ENCODE peak calls at places on chromosome 2, in six cellular contexts. One of them, this sample, is unnamed.

GRCh38 chr2:190819835-190820234 is 60.8 kb upstream of the GLS start:
- DNase-seq in tibial artery: no peak
- DNase-seq in heart right ventricle: no peak
- DNase-seq in HFF-Myc: peak
- DNase-seq in neural progenitor cell: no peak
- DNase-seq in right atrium auricular region: no peak
- DNase-seq in this sample: peak

GRCh38 chr2:101699939-101700442 is 2.5 kb downstream of the MAP4K4 start:
- DNase-seq in tibial artery: no peak
- DNase-seq in heart right ventricle: no peak
- DNase-seq in HFF-Myc: no peak
- DNase-seq in neural progenitor cell: no peak
- DNase-seq in right atrium auricular region: no peak
- DNase-seq in this sample: peak

GRCh38 chr2:38676681-38677080 is 10.8 kb downstream of the GALM start:
- DNase-seq in tibial artery: no peak
- DNase-seq in heart right ventricle: no peak
- DNase-seq in HFF-Myc: no peak
- DNase-seq in neural progenitor cell: no peak
- DNase-seq in right atrium auricular region: no peak
- DNase-seq in this sample: no peak

GRCh38 chr2:143841935-143842334 is 678.0 kb downstream of the ZEB2 start:
- DNase-seq in tibial artery: no peak
- DNase-seq in heart right ventricle: no peak
- DNase-seq in HFF-Myc: no peak
- DNase-seq in neural progenitor cell: peak
- DNase-seq in right atrium auricular region: no peak
- DNase-seq in this sample: no peak

GRCh38 chr2:202778217-202778616 is 93.3 kb downstream of the ICA1L start:
- DNase-seq in tibial artery: no peak
- DNase-seq in heart right ventricle: no peak
- DNase-seq in HFF-Myc: no peak
- DNase-seq in neural progenitor cell: no peak
- DNase-seq in right atrium auricular region: no peak
- DNase-seq in this sample: no peak

GRCh38 chr2:218962859-218963492 is 3.5 kb downstream of the CDK5R2 start:
- DNase-seq in tibial artery: peak
- DNase-seq in heart right ventricle: peak
- DNase-seq in HFF-Myc: peak
- DNase-seq in neural progenitor cell: peak
- DNase-seq in right atrium auricular region: no peak
- DNase-seq in this sample: peak

GRCh38 chr2:65198737-65199136 is 28.9 kb upstream of the ACTR2 start:
- DNase-seq in tibial artery: no peak
- DNase-seq in heart right ventricle: no peak
- DNase-seq in HFF-Myc: no peak
- DNase-seq in neural progenitor cell: no peak
- DNase-seq in right atrium auricular region: no peak
- DNase-seq in this sample: no peak

GRCh38 chr2:102932521-102932920 is 170.7 kb downstream of the TMEM182 start:
- DNase-seq in tibial artery: no peak
- DNase-seq in heart right ventricle: no peak
- DNase-seq in HFF-Myc: no peak
- DNase-seq in neural progenitor cell: peak
- DNase-seq in right atrium auricular region: no peak
- DNase-seq in this sample: no peak

GRCh38 chr2:68196120-68196716 is 38.5 kb downstream of the PNO1 start:
- DNase-seq in tibial artery: peak
- DNase-seq in heart right ventricle: no peak
- DNase-seq in HFF-Myc: no peak
- DNase-seq in neural progenitor cell: peak
- DNase-seq in right atrium auricular region: no peak
- DNase-seq in this sample: peak

GRCh38 chr2:237045449-237045848 is 40.2 kb upstream of the COPS8 start:
- DNase-seq in tibial artery: no peak
- DNase-seq in heart right ventricle: no peak
- DNase-seq in HFF-Myc: no peak
- DNase-seq in neural progenitor cell: no peak
- DNase-seq in right atrium auricular region: no peak
- DNase-seq in this sample: peak

GRCh38 chr2:232400244-232401015 is 6.2 kb upstream of the ALPG start:
- DNase-seq in tibial artery: no peak
- DNase-seq in heart right ventricle: no peak
- DNase-seq in HFF-Myc: no peak
- DNase-seq in neural progenitor cell: no peak
- DNase-seq in right atrium auricular region: no peak
- DNase-seq in this sample: no peak

GRCh38 chr2:234880551-234881211 is 71.1 kb upstream of the SH3BP4 start:
- DNase-seq in tibial artery: no peak
- DNase-seq in heart right ventricle: no peak
- DNase-seq in HFF-Myc: peak
- DNase-seq in neural progenitor cell: no peak
- DNase-seq in right atrium auricular region: no peak
- DNase-seq in this sample: peak

GRCh38 chr2:239262484-239263230 is 138.2 kb downstream of the HDAC4 start:
- DNase-seq in tibial artery: no peak
- DNase-seq in heart right ventricle: no peak
- DNase-seq in HFF-Myc: no peak
- DNase-seq in neural progenitor cell: no peak
- DNase-seq in right atrium auricular region: no peak
- DNase-seq in this sample: no peak

GRCh38 chr2:146818122-146818521 is 1026.7 kb upstream of the ACVR2A start:
- DNase-seq in tibial artery: no peak
- DNase-seq in heart right ventricle: no peak
- DNase-seq in HFF-Myc: no peak
- DNase-seq in neural progenitor cell: no peak
- DNase-seq in right atrium auricular region: no peak
- DNase-seq in this sample: no peak

GRCh38 chr2:8659092-8659734 is 22.6 kb upstream of the ID2 start:
- DNase-seq in tibial artery: peak
- DNase-seq in heart right ventricle: no peak
- DNase-seq in HFF-Myc: no peak
- DNase-seq in neural progenitor cell: no peak
- DNase-seq in right atrium auricular region: peak
- DNase-seq in this sample: no peak

GRCh38 chr2:224142397-224143312 is 103.6 kb upstream of the SERPINE2 start:
- DNase-seq in tibial artery: no peak
- DNase-seq in heart right ventricle: no peak
- DNase-seq in HFF-Myc: no peak
- DNase-seq in neural progenitor cell: no peak
- DNase-seq in right atrium auricular region: no peak
- DNase-seq in this sample: peak

GRCh38 chr2:109032229-109032800 is 43.3 kb upstream of the EDAR start:
- DNase-seq in tibial artery: no peak
- DNase-seq in heart right ventricle: no peak
- DNase-seq in HFF-Myc: no peak
- DNase-seq in neural progenitor cell: no peak
- DNase-seq in right atrium auricular region: no peak
- DNase-seq in this sample: no peak
- H3K4me3 ChIP-seq in tibial artery: peak
- H3K4me3 ChIP-seq in heart right ventricle: peak
- H3K4me3 ChIP-seq in HFF-Myc: no peak
- H3K4me3 ChIP-seq in neural progenitor cell: peak
- H3K4me3 ChIP-seq in right atrium auricular region: peak
- H3K4me3 ChIP-seq in this sample: peak

GRCh38 chr2:105393373-105394055 is 5.3 kb downstream of the FHL2 start:
- DNase-seq in tibial artery: no peak
- DNase-seq in heart right ventricle: no peak
- DNase-seq in HFF-Myc: no peak
- DNase-seq in neural progenitor cell: no peak
- DNase-seq in right atrium auricular region: peak
- DNase-seq in this sample: peak

GRCh38 chr2:105396254-105397024 is 2.4 kb downstream of the FHL2 start:
- DNase-seq in tibial artery: peak
- DNase-seq in heart right ventricle: no peak
- DNase-seq in HFF-Myc: peak
- DNase-seq in neural progenitor cell: no peak
- DNase-seq in right atrium auricular region: peak
- DNase-seq in this sample: peak

GRCh38 chr2:105397025-105397722 is 1.7 kb downstream of the FHL2 start:
- DNase-seq in tibial artery: no peak
- DNase-seq in heart right ventricle: no peak
- DNase-seq in HFF-Myc: no peak
- DNase-seq in neural progenitor cell: no peak
- DNase-seq in right atrium auricular region: peak
- DNase-seq in this sample: peak

GRCh38 chr2:105394951-105395611 is 3.8 kb downstream of the FHL2 start:
- DNase-seq in tibial artery: no peak
- DNase-seq in heart right ventricle: no peak
- DNase-seq in HFF-Myc: no peak
- DNase-seq in neural progenitor cell: no peak
- DNase-seq in right atrium auricular region: peak
- DNase-seq in this sample: peak

GRCh38 chr2:105395691-105396090 is 3.2 kb downstream of the FHL2 start:
- DNase-seq in tibial artery: no peak
- DNase-seq in heart right ventricle: no peak
- DNase-seq in HFF-Myc: no peak
- DNase-seq in neural progenitor cell: no peak
- DNase-seq in right atrium auricular region: peak
- DNase-seq in this sample: no peak
- H3K4me3 ChIP-seq in tibial artery: no peak
- H3K4me3 ChIP-seq in heart right ventricle: no peak
- H3K4me3 ChIP-seq in HFF-Myc: peak
- H3K4me3 ChIP-seq in neural progenitor cell: no peak
- H3K4me3 ChIP-seq in right atrium auricular region: no peak
- H3K4me3 ChIP-seq in this sample: peak

DNA sequence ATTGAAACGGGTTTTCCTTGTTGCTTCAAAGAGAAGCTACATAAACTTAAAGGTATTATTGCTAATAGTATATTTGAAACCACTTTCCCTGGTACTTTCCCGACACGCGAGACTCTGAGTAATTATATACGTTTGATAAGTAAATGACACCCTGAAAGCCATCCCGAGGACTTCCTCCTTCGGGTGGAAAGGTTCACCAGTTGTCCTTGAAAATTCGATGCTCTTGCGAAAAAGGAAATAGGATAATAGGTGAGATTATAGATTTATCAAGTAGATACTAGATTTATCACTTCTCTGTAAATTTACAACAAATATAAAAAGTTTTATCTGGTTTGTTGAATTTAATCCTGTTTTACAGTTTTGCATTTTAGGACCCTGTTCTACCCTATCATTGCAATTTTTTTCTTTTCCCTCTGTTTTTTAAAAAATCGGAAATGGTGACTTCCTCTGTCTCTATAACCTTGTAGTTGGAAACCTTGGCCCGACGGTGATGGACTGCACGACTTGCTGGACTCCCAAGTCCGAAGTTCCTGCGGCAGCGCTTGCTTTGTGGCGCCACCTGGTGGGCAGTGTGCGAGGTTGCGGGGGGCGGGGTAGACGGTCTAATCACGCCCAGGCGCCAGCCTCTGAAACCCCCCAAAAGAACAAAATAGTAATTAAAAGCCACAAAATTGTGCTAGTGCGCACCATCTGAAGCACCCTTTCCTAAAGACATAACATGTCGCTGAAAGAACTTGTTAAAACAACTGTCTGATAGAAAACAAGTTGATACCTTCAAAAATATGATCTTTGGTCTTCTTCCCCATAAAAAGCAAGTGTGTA is 982 bp upstream of the DLX2 start:
- DNase-seq in tibial artery: peak
- DNase-seq in heart right ventricle: peak
- DNase-seq in HFF-Myc: no peak
- DNase-seq in neural progenitor cell: peak
- DNase-seq in right atrium auricular region: peak
- DNase-seq in this sample: peak
- H3K4me3 ChIP-seq in tibial artery: peak
- H3K4me3 ChIP-seq in heart right ventricle: no peak
- H3K4me3 ChIP-seq in HFF-Myc: peak
- H3K4me3 ChIP-seq in neural progenitor cell: peak
- H3K4me3 ChIP-seq in right atrium auricular region: peak
- H3K4me3 ChIP-seq in this sample: peak

GRCh38 chr2:156397229-156397628 is 39.0 kb upstream of the GPD2 start:
- DNase-seq in tibial artery: no peak
- DNase-seq in heart right ventricle: no peak
- DNase-seq in HFF-Myc: no peak
- DNase-seq in neural progenitor cell: no peak
- DNase-seq in right atrium auricular region: no peak
- DNase-seq in this sample: no peak

GRCh38 chr2:156396126-156396525 is 40.1 kb upstream of the GPD2 start:
- DNase-seq in tibial artery: no peak
- DNase-seq in heart right ventricle: no peak
- DNase-seq in HFF-Myc: no peak
- DNase-seq in neural progenitor cell: no peak
- DNase-seq in right atrium auricular region: no peak
- DNase-seq in this sample: no peak

GRCh38 chr2:156398176-156398575 is 38.0 kb upstream of the GPD2 start:
- DNase-seq in tibial artery: no peak
- DNase-seq in heart right ventricle: no peak
- DNase-seq in HFF-Myc: no peak
- DNase-seq in neural progenitor cell: no peak
- DNase-seq in right atrium auricular region: no peak
- DNase-seq in this sample: no peak

GRCh38 chr2:156399224-156399949 is 36.8 kb upstream of the GPD2 start:
- DNase-seq in tibial artery: no peak
- DNase-seq in heart right ventricle: no peak
- DNase-seq in HFF-Myc: no peak
- DNase-seq in neural progenitor cell: no peak
- DNase-seq in right atrium auricular region: no peak
- DNase-seq in this sample: peak

GRCh38 chr2:156394033-156394741 is 42.0 kb upstream of the GPD2 start:
- DNase-seq in tibial artery: no peak
- DNase-seq in heart right ventricle: no peak
- DNase-seq in HFF-Myc: no peak
- DNase-seq in neural progenitor cell: no peak
- DNase-seq in right atrium auricular region: no peak
- DNase-seq in this sample: no peak
- H3K4me3 ChIP-seq in tibial artery: no peak
- H3K4me3 ChIP-seq in heart right ventricle: no peak
- H3K4me3 ChIP-seq in HFF-Myc: no peak
- H3K4me3 ChIP-seq in neural progenitor cell: no peak
- H3K4me3 ChIP-seq in right atrium auricular region: no peak
- H3K4me3 ChIP-seq in this sample: no peak

DNA sequence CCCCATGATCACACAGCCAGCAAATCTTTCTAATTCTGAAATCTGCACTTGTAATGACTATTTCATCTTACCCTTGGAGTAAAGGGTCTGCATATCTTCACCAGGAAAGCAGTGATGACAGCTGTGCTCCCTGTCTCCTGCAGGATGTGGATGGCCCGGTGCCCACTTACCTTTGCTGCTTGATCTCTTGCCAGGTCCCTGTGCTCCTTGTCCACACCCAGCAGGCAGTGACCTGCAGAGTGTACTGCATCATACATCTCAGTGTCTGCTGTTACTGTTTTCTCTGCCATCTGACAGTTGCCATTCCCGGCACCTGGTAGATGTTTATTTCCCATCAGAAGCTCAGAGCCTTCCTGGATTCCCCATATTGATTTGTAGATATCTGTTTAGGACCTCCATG is 697.7 kb upstream of the RAB6C start:
- DNase-seq in tibial artery: no peak
- DNase-seq in heart right ventricle: no peak
- DNase-seq in HFF-Myc: no peak
- DNase-seq in neural progenitor cell: no peak
- DNase-seq in right atrium auricular region: no peak
- DNase-seq in this sample: no peak
- H3K4me3 ChIP-seq in tibial artery: no peak
- H3K4me3 ChIP-seq in heart right ventricle: no peak
- H3K4me3 ChIP-seq in HFF-Myc: no peak
- H3K4me3 ChIP-seq in neural progenitor cell: no peak
- H3K4me3 ChIP-seq in right atrium auricular region: no peak
- H3K4me3 ChIP-seq in this sample: no peak